ENCODE peak calls at places on chromosome 22, in six cellular contexts. U, Y, K, V, P and X are unnamed samples.

GRCh38 chr22:23305922-23306374 is 125.6 kb downstream of the BCR start:
- DNase-seq in V (peak; percentile 69), U (peak; percentile 65), P (peak; percentile 89), Y (no peak), K (peak; percentile 72), X (peak; percentile 90)

GRCh38 chr22:37157516-37158289 is 8.0 kb upstream of the IL2RB start:
- DNase-seq in V (no peak), U (no peak), K (no peak), Y (no peak), P (no peak), X (no peak)

GRCh38 chr22:30427871-30428270 is 2.3 kb downstream of the MTFP1 start:
- DNase-seq in P (no peak), U (no peak), Y (no peak), K (no peak), V (no peak), X (no peak)

GRCh38 chr22:49935561-49935960 is 17.1 kb downstream of the CRELD2 start:
- DNase-seq in Y (no peak), V (no peak), K (no peak), P (no peak), U (no peak), X (no peak)

GRCh38 chr22:41844513-41844912 is 11.6 kb downstream of the SREBF2 start:
- DNase-seq in K (peak; percentile 80), U (no peak), V (peak; percentile 82), P (no peak), Y (no peak), X (no peak)

GRCh38 chr22:47034905-47035419 is 272.5 kb downstream of the TBC1D22A start:
- DNase-seq in V (no peak), Y (no peak), K (no peak), U (no peak), P (no peak), X (peak; percentile 54)

GRCh38 chr22:42651134-42651533 is 1.9 kb upstream of the CYB5R3 start:
- DNase-seq in P (no peak), V (no peak), U (no peak), Y (no peak), K (no peak), X (no peak)

GRCh38 chr22:45112136-45112879 is 51.4 kb upstream of the NUP50 start:
- DNase-seq in P (no peak), Y (no peak), K (no peak), V (no peak), U (no peak), X (no peak)

GRCh38 chr22:48099671-48100070 is 1337.2 kb downstream of the TBC1D22A start:
- DNase-seq in Y (no peak), V (no peak), U (no peak), P (no peak), K (peak; percentile 23), X (peak; percentile 32)

GRCh38 chr22:37295213-37295886 is 13.0 kb downstream of the CYTH4 start:
- DNase-seq in U (no peak), V (no peak), Y (no peak), K (no peak), P (no peak), X (no peak)

GRCh38 chr22:49170053-49170452 is 657.6 kb downstream of the BRD1 start:
- DNase-seq in P (no peak), Y (no peak), V (no peak), K (no peak), U (no peak), X (no peak)

GRCh38 chr22:49158741-49159564 is 668.7 kb downstream of the BRD1 start:
- DNase-seq in V (no peak), K (no peak), U (no peak), Y (no peak), P (no peak), X (peak; percentile 59)

GRCh38 chr22:23498811-23499798 is 81.0 kb downstream of the IGLL1 start:
- DNase-seq in P (no peak), U (no peak), Y (no peak), K (no peak), V (peak; percentile 15), X (peak; percentile 61)

GRCh38 chr22:36753120-36753802 is 22.7 kb downstream of the IFT27 start:
- DNase-seq in U (no peak), V (peak; percentile 20), P (no peak), K (no peak), Y (no peak), X (peak; percentile 22)

GRCh38 chr22:46008291-46008690 is 31.3 kb upstream of the WNT7B start:
- DNase-seq in U (no peak), V (no peak), K (no peak), Y (no peak), P (no peak), X (no peak)

GRCh38 chr22:24587948-24588347 is 4.9 kb downstream of the LRRC75B start:
- DNase-seq in K (no peak), Y (no peak), U (no peak), V (no peak), P (no peak), X (no peak)

GRCh38 chr22:19147193-19147780 is 2.8 kb downstream of the GSC2 start:
- DNase-seq in V (no peak), Y (no peak), P (no peak), U (no peak), K (no peak), X (no peak)

GRCh38 chr22:24465566-24465965 is 29.6 kb upstream of the UPB1 start:
- DNase-seq in V (no peak), Y (no peak), K (no peak), P (no peak), U (no peak), X (no peak)

GRCh38 chr22:45562102-45562501 is 59.4 kb downstream of the FBLN1 start:
- DNase-seq in K (no peak), Y (no peak), V (no peak), U (no peak), P (no peak), X (no peak)

GRCh38 chr22:36616682-36617081 is 86.9 kb downstream of the CACNG2 start:
- DNase-seq in V (no peak), P (no peak), K (no peak), Y (no peak), U (no peak), X (no peak)

GRCh38 chr22:26573026-26573662 is 16.8 kb downstream of the TPST2 start:
- DNase-seq in V (peak; percentile 81), K (peak; percentile 34), Y (no peak), U (peak; percentile 29), P (no peak), X (peak; percentile 72)

GRCh38 chr22:17629646-17630045 is 1.1 kb upstream of the ATP6V1E1 start:
- DNase-seq in K (no peak), V (no peak), Y (no peak), U (no peak), P (no peak), X (no peak)

GRCh38 chr22:17629167-17629489 is 579 bp upstream of the ATP6V1E1 start:
- DNase-seq in K (no peak), P (no peak), U (no peak), V (no peak), Y (no peak), X (no peak)

GRCh38 chr22:17631076-17631565 is 2.6 kb upstream of the ATP6V1E1 start:
- DNase-seq in V (no peak), Y (no peak), K (no peak), U (no peak), P (no peak), X (no peak)

GRCh38 chr22:17627961-17628303 is 617 bp downstream of the ATP6V1E1 start:
- DNase-seq in V (no peak), U (no peak), K (no peak), P (no peak), Y (no peak), X (no peak)

GRCh38 chr22:17628304-17629166 is at the start of gene ATP6V1E1:
- DNase-seq in V (peak; percentile 97), U (peak; percentile 99), P (peak; percentile 97), K (peak; percentile 97), Y (peak; percentile 88), X (peak; percentile 99)
- TF ChIP-seq EP300 in V (no peak), U (peak; percentile 95), P (no peak), K (no peak), Y (no peak), X (no peak)

GRCh38 chr22:22122348-22123117 is 122.1 kb upstream of the VPREB1 start:
- DNase-seq in V (no peak), K (no peak), P (no peak), Y (no peak), U (no peak), X (no peak)

GRCh38 chr22:22123960-22124278 is 120.7 kb upstream of the VPREB1 start:
- DNase-seq in V (no peak), P (no peak), U (no peak), Y (no peak), K (no peak), X (no peak)

GRCh38 chr22:22124374-22124773 is 120.2 kb upstream of the VPREB1 start:
- DNase-seq in Y (no peak), K (no peak), V (no peak), U (no peak), P (no peak), X (no peak)

GRCh38 chr22:22125028-22125578 is 119.5 kb upstream of the VPREB1 start:
- DNase-seq in P (no peak), V (no peak), Y (no peak), U (no peak), K (no peak), X (no peak)

GRCh38 chr22:22123118-22123959 is 121.2 kb upstream of the VPREB1 start:
- DNase-seq in V (no peak), U (no peak), Y (no peak), P (no peak), K (no peak), X (no peak)
- H3K27me3 ChIP-seq in V (no peaks in the 10 kb centered on the region), U (peaks cover 11% of the 10 kb centered on the region), Y (no peaks in the 10 kb centered on the region), P (no peaks in the 10 kb centered on the region), K (peaks cover under 1% of the 10 kb centered on the region), X (peaks cover under 1% of the 10 kb centered on the region)

DNA sequence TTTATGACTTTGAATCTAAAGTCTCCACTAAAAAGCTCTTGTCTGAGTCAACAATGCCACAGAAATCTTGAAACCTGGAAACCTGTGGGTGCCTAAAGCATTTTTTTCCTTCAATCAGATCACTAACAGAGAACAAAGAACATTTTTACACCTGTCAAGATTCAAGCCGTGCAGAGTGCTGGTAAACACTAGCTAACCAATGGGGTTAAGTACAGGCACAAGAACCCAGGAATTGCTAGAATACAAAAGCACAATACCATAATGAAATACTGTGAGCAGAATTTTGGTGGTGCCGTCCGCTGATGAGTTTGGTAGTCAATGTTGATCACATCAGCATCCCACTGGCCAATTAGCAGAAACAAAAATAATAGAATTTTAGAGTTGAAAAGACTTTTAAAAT is 380.3 kb upstream of the PITPNB start:
- DNase-seq in U (no peak), P (no peak), Y (no peak), K (no peak), V (no peak), X (no peak)
- TF ChIP-seq EP300 in U (no peak), P (no peak), Y (no peak), K (no peak), V (no peak), X (no peak)

GRCh38 chr22:38465673-38466490 is 2.0 kb upstream of the KDELR3 start:
- DNase-seq in Y (no peak), P (no peak), K (no peak), V (no peak), U (no peak), X (no peak)

GRCh38 chr22:38468761-38469305 is 937 bp downstream of the KDELR3 start:
- DNase-seq in U (no peak), K (no peak), P (no peak), V (no peak), Y (no peak), X (no peak)

GRCh38 chr22:38469306-38469781 is 1.4 kb downstream of the KDELR3 start:
- DNase-seq in Y (no peak), K (no peak), V (no peak), U (no peak), P (no peak), X (no peak)

GRCh38 chr22:38467904-38468760 is at the start of gene KDELR3:
- DNase-seq in K (peak; percentile 72), U (peak; percentile 26), P (peak; percentile 72), V (peak; percentile 64), Y (no peak), X (peak; percentile 80)

GRCh38 chr22:38467438-38467903 is 425 bp upstream of the KDELR3 start:
- DNase-seq in K (no peak), V (no peak), U (no peak), P (peak; percentile 38), Y (no peak), X (no peak)
- H3K27me3 ChIP-seq in K (peaks cover 5% of the 10 kb centered on the region), V (no peaks in the 10 kb centered on the region), U (peaks cover 5% of the 10 kb centered on the region), P (no peaks in the 10 kb centered on the region), Y (peaks cover 9% of the 10 kb centered on the region), X (peaks cover 3% of the 10 kb centered on the region)